ENCODE peak calls at places on chromosomes 13 and 19, in seven cellular contexts. One of them, this sample, is unnamed.
A peak's percentile ranks its signal among the peaks of the same experiment; 100 is the strongest.

GRCh38 chr19:18282788-18283141 is 1.3 kb upstream of the JUND start:
- DNase-seq in neural progenitor cell: no peak
- DNase-seq in hepatocyte: peak; percentile 74
- DNase-seq in HCT116: no peak
- DNase-seq in MM.1S: no peak
- DNase-seq in OCI-LY7: no peak
- DNase-seq in GM23338: no peak
- DNase-seq in this sample: no peak

GRCh38 chr13:27450921-27451461 is 627 bp upstream of the MTIF3 start:
- DNase-seq in OCI-LY7: peak; percentile 28
- DNase-seq in neural progenitor cell: peak; percentile 58
- DNase-seq in HCT116: peak; percentile 55
- DNase-seq in MM.1S: peak; percentile 55
- DNase-seq in hepatocyte: peak; percentile 71
- DNase-seq in GM23338: peak; percentile 64
- DNase-seq in this sample: peak; percentile 75

GRCh38 chr19:35088514-35088913 is 27.1 kb upstream of the FXYD3 start:
- DNase-seq in MM.1S: no peak
- DNase-seq in OCI-LY7: peak; percentile 21
- DNase-seq in HCT116: no peak
- DNase-seq in neural progenitor cell: no peak
- DNase-seq in GM23338: no peak
- DNase-seq in hepatocyte: peak; percentile 58
- DNase-seq in this sample: peak; percentile 95

GRCh38 chr19:1590641-1591397 is 1.8 kb downstream of the MBD3 start:
- DNase-seq in HCT116: no peak
- DNase-seq in OCI-LY7: peak; percentile 77
- DNase-seq in GM23338: peak; percentile 61
- DNase-seq in neural progenitor cell: peak; percentile 54
- DNase-seq in MM.1S: peak; percentile 59
- DNase-seq in hepatocyte: peak; percentile 59
- DNase-seq in this sample: peak; percentile 57

GRCh38 chr19:42246143-42246868 is 3.9 kb upstream of the GSK3A start:
- DNase-seq in neural progenitor cell: peak; percentile 80
- DNase-seq in HCT116: no peak
- DNase-seq in OCI-LY7: no peak
- DNase-seq in GM23338: peak; percentile 88
- DNase-seq in hepatocyte: peak; percentile 86
- DNase-seq in MM.1S: no peak
- DNase-seq in this sample: peak; percentile 93

GRCh38 chr13:110137677-110138008 is 169.3 kb downstream of the COL4A1 start:
- DNase-seq in neural progenitor cell: peak; percentile 43
- DNase-seq in GM23338: no peak
- DNase-seq in HCT116: peak; percentile 35
- DNase-seq in hepatocyte: peak; percentile 75
- DNase-seq in OCI-LY7: peak; percentile 10
- DNase-seq in MM.1S: peak; percentile 88
- DNase-seq in this sample: peak; percentile 44

GRCh38 chr13:95641291-95641811 is 3.2 kb downstream of the DZIP1 start:
- DNase-seq in HCT116: no peak
- DNase-seq in neural progenitor cell: peak; percentile 47
- DNase-seq in hepatocyte: peak; percentile 10
- DNase-seq in GM23338: peak; percentile 70
- DNase-seq in OCI-LY7: no peak
- DNase-seq in MM.1S: no peak
- DNase-seq in this sample: peak; percentile 33

GRCh38 chr13:32878172-32878571 is 138.1 kb upstream of the KL start:
- DNase-seq in HCT116: no peak
- DNase-seq in MM.1S: no peak
- DNase-seq in hepatocyte: no peak
- DNase-seq in neural progenitor cell: no peak
- DNase-seq in GM23338: no peak
- DNase-seq in OCI-LY7: no peak
- DNase-seq in this sample: peak; percentile 53

GRCh38 chr19:46206176-46206575 is 23.4 kb upstream of the IGFL1 start:
- DNase-seq in HCT116: no peak
- DNase-seq in OCI-LY7: no peak
- DNase-seq in neural progenitor cell: no peak
- DNase-seq in MM.1S: no peak
- DNase-seq in GM23338: no peak
- DNase-seq in hepatocyte: no peak
- DNase-seq in this sample: no peak

GRCh38 chr13:27170521-27171243 is 929 bp downstream of the USP12 start:
- DNase-seq in MM.1S: no peak
- DNase-seq in hepatocyte: peak; percentile 64
- DNase-seq in neural progenitor cell: peak; percentile 84
- DNase-seq in HCT116: peak; percentile 8
- DNase-seq in GM23338: peak; percentile 79
- DNase-seq in OCI-LY7: peak; percentile 50
- DNase-seq in this sample: peak; percentile 87

GRCh38 chr19:12996542-12997094 is 1.3 kb downstream of the NFIX start:
- DNase-seq in GM23338: peak; percentile 75
- DNase-seq in MM.1S: no peak
- DNase-seq in OCI-LY7: no peak
- DNase-seq in hepatocyte: no peak
- DNase-seq in HCT116: no peak
- DNase-seq in neural progenitor cell: peak; percentile 73
- DNase-seq in this sample: peak; percentile 74

GRCh38 chr13:77397636-77398035 is 70.7 kb upstream of the MYCBP2 start:
- DNase-seq in GM23338: no peak
- DNase-seq in MM.1S: no peak
- DNase-seq in hepatocyte: no peak
- DNase-seq in neural progenitor cell: no peak
- DNase-seq in OCI-LY7: no peak
- DNase-seq in HCT116: no peak
- DNase-seq in this sample: peak; percentile 47

GRCh38 chr13:85509512-85509911 is 289.7 kb downstream of the SLITRK6 start:
- DNase-seq in HCT116: no peak
- DNase-seq in hepatocyte: no peak
- DNase-seq in MM.1S: no peak
- DNase-seq in OCI-LY7: no peak
- DNase-seq in neural progenitor cell: no peak
- DNase-seq in GM23338: no peak
- DNase-seq in this sample: no peak

GRCh38 chr19:34731964-34732363 is 2.1 kb upstream of the ZNF181 start:
- DNase-seq in GM23338: no peak
- DNase-seq in hepatocyte: no peak
- DNase-seq in OCI-LY7: no peak
- DNase-seq in neural progenitor cell: no peak
- DNase-seq in MM.1S: no peak
- DNase-seq in HCT116: no peak
- DNase-seq in this sample: no peak

GRCh38 chr13:100443278-100443997 is 145.2 kb downstream of the GGACT start:
- DNase-seq in HCT116: no peak
- DNase-seq in hepatocyte: no peak
- DNase-seq in OCI-LY7: no peak
- DNase-seq in GM23338: no peak
- DNase-seq in neural progenitor cell: no peak
- DNase-seq in MM.1S: no peak
- DNase-seq in this sample: no peak

GRCh38 chr13:35512271-35512920 is 35.9 kb upstream of the MAB21L1 start:
- DNase-seq in OCI-LY7: no peak
- DNase-seq in HCT116: no peak
- DNase-seq in GM23338: no peak
- DNase-seq in hepatocyte: peak; percentile 38
- DNase-seq in neural progenitor cell: no peak
- DNase-seq in MM.1S: no peak
- DNase-seq in this sample: peak; percentile 98

DNA sequence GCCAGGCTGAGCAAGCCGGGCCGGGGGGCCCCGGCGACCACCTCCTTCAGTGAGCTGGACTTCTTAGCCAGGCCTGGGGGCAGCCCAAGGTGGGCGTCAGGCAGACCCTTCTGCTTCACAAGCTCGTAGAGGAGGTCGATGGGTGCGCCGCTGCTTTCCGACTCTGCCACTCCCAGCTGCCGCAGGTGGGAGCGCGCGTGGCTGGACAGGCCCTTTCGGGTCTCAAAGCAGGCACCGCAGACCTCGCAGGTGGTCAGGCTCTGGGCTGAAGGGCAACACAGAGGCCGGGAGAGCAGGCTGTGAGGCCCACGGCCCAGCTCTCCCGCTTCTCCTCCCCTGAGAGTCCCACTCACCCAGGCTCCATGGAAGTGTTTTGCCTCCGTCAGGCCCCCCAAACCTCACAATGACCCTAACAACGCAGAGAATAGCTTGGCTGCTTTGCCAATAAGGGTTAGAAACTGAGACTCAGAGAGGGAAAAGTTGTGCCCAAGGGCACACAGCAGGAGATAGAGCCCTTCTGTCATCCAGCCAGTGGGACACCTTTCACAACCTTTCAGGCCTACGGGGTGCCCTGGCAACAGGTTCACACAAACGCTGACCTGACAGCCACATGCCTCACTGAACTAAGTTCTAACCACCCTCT is 11.2 kb upstream of the AKAP8L start:
- DNase-seq in OCI-LY7: no peak
- DNase-seq in MM.1S: no peak
- DNase-seq in HCT116: no peak
- DNase-seq in neural progenitor cell: no peak
- DNase-seq in hepatocyte: no peak
- DNase-seq in GM23338: no peak
- DNase-seq in this sample: no peak
- H3K4me3 ChIP-seq in OCI-LY7: no peak overlapping the region
- H3K4me3 ChIP-seq in MM.1S: no peak overlapping the region
- H3K4me3 ChIP-seq in HCT116: no peak overlapping the region
- H3K4me3 ChIP-seq in neural progenitor cell: no peak overlapping the region
- H3K4me3 ChIP-seq in hepatocyte: no peak overlapping the region
- H3K4me3 ChIP-seq in GM23338: no peak overlapping the region
- H3K4me3 ChIP-seq in this sample: peak overlapping the region; percentile 26

GRCh38 chr13:29674532-29674931 is 79.0 kb upstream of the SLC7A1 start:
- DNase-seq in OCI-LY7: no peak
- DNase-seq in HCT116: no peak
- DNase-seq in hepatocyte: no peak
- DNase-seq in GM23338: no peak
- DNase-seq in neural progenitor cell: no peak
- DNase-seq in MM.1S: no peak
- DNase-seq in this sample: peak; percentile 62
- TF ChIP-seq EZH2phosphoT487 in OCI-LY7: no peak
- TF ChIP-seq EZH2phosphoT487 in HCT116: no peak
- TF ChIP-seq EZH2phosphoT487 in hepatocyte: no peak
- TF ChIP-seq EZH2phosphoT487 in GM23338: no peak
- TF ChIP-seq EZH2phosphoT487 in neural progenitor cell: no peak
- TF ChIP-seq EZH2phosphoT487 in MM.1S: no peak
- TF ChIP-seq EZH2phosphoT487 in this sample: no peak

DNA sequence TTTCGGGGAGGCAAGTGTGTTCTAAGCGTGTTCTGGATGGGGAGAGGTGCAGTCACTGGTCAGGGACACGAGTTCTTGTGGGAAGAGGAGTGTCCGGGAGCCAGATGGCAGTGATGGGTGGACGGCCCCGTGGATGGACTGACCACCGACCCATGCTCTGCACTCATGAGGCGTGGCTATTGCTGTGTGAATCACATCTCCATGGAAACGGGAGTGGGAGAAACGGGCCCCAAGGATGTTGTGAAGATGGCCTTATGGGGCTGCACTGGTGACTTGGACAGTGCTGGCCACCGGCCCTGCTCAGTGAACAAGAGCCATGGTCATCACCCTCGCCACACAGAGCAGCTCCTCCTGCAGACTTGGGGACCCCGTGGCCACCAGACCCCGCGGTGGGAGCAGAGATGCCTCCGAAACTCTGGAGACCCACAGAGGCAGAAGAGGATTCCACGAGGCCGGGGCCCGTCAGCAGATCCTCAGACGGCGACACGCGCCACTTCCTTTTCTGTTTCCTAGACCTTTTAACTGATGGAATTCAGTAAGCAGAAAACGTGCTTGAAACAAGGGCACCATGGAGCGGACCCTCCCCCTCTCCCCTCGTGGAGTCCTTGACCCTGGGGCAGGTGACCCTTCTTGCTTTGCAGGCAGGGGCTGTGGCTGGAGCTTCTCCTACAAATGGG is 47.5 kb downstream of the GAS6 start:
- DNase-seq in HCT116: no peak
- DNase-seq in neural progenitor cell: no peak
- DNase-seq in MM.1S: no peak
- DNase-seq in GM23338: no peak
- DNase-seq in OCI-LY7: no peak
- DNase-seq in hepatocyte: no peak
- DNase-seq in this sample: peak; percentile 51
- H3K4me3 ChIP-seq in HCT116: peak overlapping the region; percentile 100
- H3K4me3 ChIP-seq in neural progenitor cell: no peak overlapping the region
- H3K4me3 ChIP-seq in MM.1S: no peak overlapping the region
- H3K4me3 ChIP-seq in GM23338: no peak overlapping the region
- H3K4me3 ChIP-seq in OCI-LY7: peak overlapping the region; percentile 98
- H3K4me3 ChIP-seq in hepatocyte: no peak overlapping the region
- H3K4me3 ChIP-seq in this sample: no peak overlapping the region

GRCh38 chr19:45184115-45184514 is 5.5 kb downstream of the BLOC1S3 start:
- DNase-seq in hepatocyte: no peak
- DNase-seq in MM.1S: no peak
- DNase-seq in GM23338: no peak
- DNase-seq in HCT116: no peak
- DNase-seq in neural progenitor cell: no peak
- DNase-seq in OCI-LY7: no peak
- DNase-seq in this sample: no peak

GRCh38 chr19:45187421-45188100 is 9.0 kb downstream of the BLOC1S3 start:
- DNase-seq in neural progenitor cell: peak; percentile 77
- DNase-seq in MM.1S: peak; percentile 61
- DNase-seq in hepatocyte: peak; percentile 61
- DNase-seq in GM23338: peak; percentile 93
- DNase-seq in OCI-LY7: peak; percentile 83
- DNase-seq in HCT116: no peak
- DNase-seq in this sample: peak; percentile 29

GRCh38 chr19:45189971-45190370 is 11.4 kb downstream of the BLOC1S3 start:
- DNase-seq in GM23338: no peak
- DNase-seq in OCI-LY7: no peak
- DNase-seq in HCT116: no peak
- DNase-seq in hepatocyte: no peak
- DNase-seq in MM.1S: no peak
- DNase-seq in neural progenitor cell: no peak
- DNase-seq in this sample: no peak

GRCh38 chr19:45182758-45183157 is 4.2 kb downstream of the BLOC1S3 start:
- DNase-seq in MM.1S: no peak
- DNase-seq in hepatocyte: no peak
- DNase-seq in neural progenitor cell: no peak
- DNase-seq in HCT116: no peak
- DNase-seq in OCI-LY7: no peak
- DNase-seq in GM23338: no peak
- DNase-seq in this sample: no peak

DNA sequence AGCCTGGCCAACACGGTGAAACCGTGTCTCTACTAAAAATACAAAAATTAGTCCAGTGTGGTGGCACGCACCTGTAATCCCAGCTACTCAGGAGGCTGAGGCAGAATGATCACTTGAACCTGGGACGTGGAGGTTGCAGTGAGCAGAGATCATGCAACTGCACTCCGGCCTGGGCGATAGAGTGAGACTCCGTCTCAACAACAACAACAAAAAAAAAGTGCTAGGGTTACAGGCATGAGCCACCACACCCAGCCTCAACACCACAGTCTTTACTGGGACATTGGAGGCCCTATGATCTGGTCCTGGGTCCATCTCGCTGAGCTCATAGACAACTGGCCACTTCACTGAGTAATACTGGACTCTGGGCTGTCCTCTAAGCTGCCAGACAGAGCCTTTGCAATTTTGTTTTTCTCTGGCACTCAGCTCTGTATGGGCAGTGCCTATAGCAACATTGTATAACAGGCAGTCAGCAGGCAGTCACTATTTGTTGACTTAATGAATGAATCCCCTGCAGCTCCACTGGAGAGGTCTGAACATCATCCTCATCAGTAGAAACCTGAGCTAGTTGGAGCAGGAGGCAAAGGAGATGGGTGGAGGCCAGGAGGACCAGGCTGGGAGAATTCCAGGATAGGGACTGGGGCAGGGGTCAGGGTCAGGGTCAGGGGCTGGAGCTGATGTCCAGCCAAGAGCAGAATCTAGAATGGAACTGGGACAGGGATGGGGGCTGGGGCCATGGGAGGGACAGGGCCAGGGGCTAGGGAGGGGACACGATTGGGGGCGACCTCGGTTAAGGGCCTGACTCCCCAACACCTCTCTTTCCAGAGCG is 8.1 kb downstream of the BLOC1S3 start:
- DNase-seq in neural progenitor cell: no peak
- DNase-seq in hepatocyte: no peak
- DNase-seq in MM.1S: no peak
- DNase-seq in HCT116: no peak
- DNase-seq in GM23338: no peak
- DNase-seq in OCI-LY7: no peak
- DNase-seq in this sample: peak; percentile 39
- TF ChIP-seq EZH2phosphoT487 in neural progenitor cell: no peak
- TF ChIP-seq EZH2phosphoT487 in hepatocyte: no peak
- TF ChIP-seq EZH2phosphoT487 in MM.1S: no peak
- TF ChIP-seq EZH2phosphoT487 in HCT116: no peak
- TF ChIP-seq EZH2phosphoT487 in GM23338: no peak
- TF ChIP-seq EZH2phosphoT487 in OCI-LY7: no peak
- TF ChIP-seq EZH2phosphoT487 in this sample: no peak

This sample was measured in GM23248.